ENCODE peak calls at places on chromosomes 16 and 17, in nine cellular contexts. I is H54; Q is fibroblast of lung; T is heart left ventricle; M is activated naive CD4-positive, alpha-beta T cell treated with anti-CD3 and anti-CD28 coated beads, Interleukin-2, amount 50 U/mL, for 16 hours; B is head of caudate nucleus; Y is NAMALWA; J is activated naive CD8-positive, alpha-beta T cell treated with anti-CD3 and anti-CD28 coated beads, Interleukin-2, amount 50 U/mL, for 24 hours; F is HT-29. C is an unnamed sample.

GRCh38 chr17:12256380-12256995 is 235.8 kb downstream of the MAP2K4 start:
- DNase-seq in I (peak; percentile 14), Q (peak; percentile 77), T (peak; percentile 29), M (no peak), B (peak; percentile 48), Y (peak; percentile 47), J (peak; percentile 7), F (peak; percentile 40), C (peak; percentile 38)

GRCh38 chr17:34727601-34728000 is 148.2 kb downstream of the TMEM132E start:
- DNase-seq in I (no peak), Q (no peak), T (no peak), M (no peak), B (no peak), Y (no peak), J (no peak), F (no peak), C (no peak)

GRCh38 chr17:2701996-2702741 is 9.4 kb downstream of the CLUH start:
- DNase-seq in I (no peak), Q (no peak), T (no peak), M (peak; percentile 4), B (no peak), Y (no peak), J (no peak), F (no peak), C (no peak)

GRCh38 chr17:310111-311010 is 42.2 kb downstream of the RPH3AL start:
- DNase-seq in I (no peak), Q (no peak), T (no peak), M (peak; percentile 3), B (no peak), Y (no peak), J (no peak), F (no peak), C (no peak)

GRCh38 chr16:21301895-21302291 is 23.8 kb upstream of the CRYM start:
- DNase-seq in I (no peak), Q (peak; percentile 28), T (no peak), M (no peak), B (no peak), Y (no peak), J (no peak), F (peak; percentile 23), C (no peak)

GRCh38 chr17:10614536-10615155 is 42.5 kb downstream of the MYH3 start:
- DNase-seq in I (peak; percentile 27), Q (peak; percentile 65), T (peak; percentile 28), M (no peak), B (peak; percentile 27), Y (peak; percentile 61), J (peak; percentile 23), F (peak; percentile 69), C (peak; percentile 28)

GRCh38 chr17:82520041-82520910 is 744 bp downstream of the FOXK2 start:
- DNase-seq in I (no peak), Q (no peak), T (peak; percentile 35), M (peak; percentile 52), B (peak; percentile 17), Y (peak; percentile 71), J (peak; percentile 38), F (no peak), C (no peak)

GRCh38 chr16:12002447-12003006 is 26.0 kb downstream of the SNX29 start:
- DNase-seq in I (no peak), Q (peak; percentile 77), T (no peak), M (no peak), B (no peak), Y (no peak), J (no peak), F (no peak), C (peak; percentile 53)

GRCh38 chr16:9090101-9090959 is 1.1 kb upstream of the HAPSTR1 start:
- DNase-seq in I (no peak), Q (no peak), T (peak; percentile 55), M (peak; percentile 60), B (peak; percentile 21), Y (no peak), J (peak; percentile 64), F (no peak), C (no peak)

GRCh38 chr16:10178079-10178478 is 4.1 kb downstream of the GRIN2A start:
- DNase-seq in I (no peak), Q (no peak), T (no peak), M (no peak), B (no peak), Y (no peak), J (no peak), F (no peak), C (no peak)

GRCh38 chr16:72371307-72372081 is 199.5 kb upstream of the PMFBP1 start:
- DNase-seq in I (peak; percentile 13), Q (peak; percentile 52), T (no peak), M (no peak), B (no peak), Y (no peak), J (no peak), F (no peak), C (no peak)

GRCh38 chr17:3447625-3448024 is 14.0 kb upstream of the OR1E2 start:
- DNase-seq in I (no peak), Q (peak; percentile 1), T (no peak), M (no peak), B (no peak), Y (peak; percentile 50), J (no peak), F (peak; percentile 2), C (no peak)

C was measured in stromal cell of bone marrow.